ENCODE peak calls at places on chromosomes 12 and 14, in six cellular contexts. E, T, R, I, Q and H are unnamed samples.

GRCh38 chr12:130656411-130656810 is 59.7 kb downstream of the RIMBP2 start:
- DNase-seq in E (no peak), T (no peak), R (no peak), I (no peak), Q (no peak), H (no peak)

GRCh38 chr12:98646165-98646764 is 1.2 kb downstream of the APAF1 start:
- DNase-seq in E (no peak), T (no peak), R (no peak), I (no peak), Q (no peak), H (no peak)

GRCh38 chr14:35155962-35156361 is 33.6 kb downstream of the PRORP start:
- DNase-seq in E (no peak), T (no peak), R (no peak), I (no peak), Q (peak), H (no peak)

GRCh38 chr14:76413962-76414665 is 38.2 kb downstream of the ESRRB start:
- DNase-seq in E (no peak), T (no peak), R (no peak), I (no peak), Q (no peak), H (no peak)

GRCh38 chr14:79598339-79598738 is 613.0 kb downstream of the DIO2 start:
- DNase-seq in E (no peak), T (no peak), R (no peak), I (no peak), Q (peak), H (no peak)

GRCh38 chr14:75283162-75283883 is 4.7 kb downstream of the FOS start:
- DNase-seq in E (peak), T (no peak), R (no peak), I (no peak), Q (no peak), H (no peak)

GRCh38 chr12:127125607-127126259 is 1141.2 kb upstream of the TMEM132C start:
- DNase-seq in E (no peak), T (no peak), R (no peak), I (no peak), Q (peak), H (peak)

GRCh38 chr14:99566009-99566389 is 38.0 kb downstream of the CCDC85C start:
- DNase-seq in E (no peak), T (no peak), R (no peak), I (no peak), Q (no peak), H (peak)